ENCODE peak calls at places on chromosomes 2 and 18, in six cellular contexts. K, I, O, N, B and C are unnamed samples.

GRCh38 chr18:46536215-46536874 is 120.7 kb downstream of the LOXHD1 start:
- DNase-seq in K (peak), I (no peak), O (no peak), N (peak), B (no peak), C (no peak)

GRCh38 chr2:23905155-23905554 is 21.8 kb downstream of the ATAD2B start:
- DNase-seq in K (no peak), I (no peak), O (no peak), N (no peak), B (no peak), C (no peak)

GRCh38 chr18:36539674-36540073 is 242.2 kb downstream of the FHOD3 start:
- DNase-seq in K (no peak), I (no peak), O (no peak), N (no peak), B (no peak), C (no peak)

GRCh38 chr2:99514357-99514756 is 24.5 kb upstream of the REV1 start:
- DNase-seq in K (no peak), I (no peak), O (no peak), N (no peak), B (no peak), C (no peak)

GRCh38 chr18:33210575-33211189 is 229.8 kb downstream of the CCDC178 start:
- DNase-seq in K (peak), I (no peak), O (no peak), N (no peak), B (no peak), C (no peak)

GRCh38 chr18:56890632-56891031 is 239.5 kb downstream of the WDR7 start:
- DNase-seq in K (peak), I (no peak), O (no peak), N (no peak), B (no peak), C (no peak)

GRCh38 chr2:96895709-96896651 is 26.1 kb upstream of the SEMA4C start:
- DNase-seq in K (no peak), I (no peak), O (peak), N (no peak), B (no peak), C (no peak)

GRCh38 chr2:167187910-167188595 is 299.8 kb downstream of the XIRP2 start:
- DNase-seq in K (no peak), I (no peak), O (no peak), N (no peak), B (no peak), C (no peak)

GRCh38 chr2:120395686-120396518 is 50.0 kb downstream of the INHBB start:
- DNase-seq in K (peak), I (peak), O (peak), N (no peak), B (no peak), C (peak)

GRCh38 chr18:48412339-48412929 is 3.3 kb upstream of the ZBTB7C start:
- DNase-seq in K (peak), I (no peak), O (no peak), N (no peak), B (no peak), C (no peak)

GRCh38 chr2:157196956-157197355 is 60.5 kb upstream of the GALNT5 start:
- DNase-seq in K (no peak), I (no peak), O (no peak), N (no peak), B (no peak), C (no peak)

GRCh38 chr2:214604861-214605260 is 194.0 kb downstream of the VWC2L start:
- DNase-seq in K (peak), I (no peak), O (no peak), N (no peak), B (no peak), C (no peak)

GRCh38 chr2:190277234-190278112 is 42.2 kb downstream of the HIBCH start:
- DNase-seq in K (peak), I (no peak), O (no peak), N (no peak), B (no peak), C (no peak)

GRCh38 chr2:11658208-11658607 is 11.8 kb downstream of the NTSR2 start:
- DNase-seq in K (no peak), I (no peak), O (no peak), N (no peak), B (no peak), C (no peak)

GRCh38 chr2:238846503-238847431 is 1.1 kb upstream of the TWIST2 start:
- DNase-seq in K (no peak), I (no peak), O (no peak), N (no peak), B (no peak), C (no peak)

GRCh38 chr2:71793965-71794364 is 340.6 kb downstream of the DYSF start:
- DNase-seq in K (no peak), I (no peak), O (no peak), N (no peak), B (peak), C (no peak)

GRCh38 chr2:102826904-102827303 is 65.1 kb downstream of the TMEM182 start:
- DNase-seq in K (no peak), I (peak), O (no peak), N (no peak), B (no peak), C (no peak)

GRCh38 chr18:48408111-48408726 is 964 bp downstream of the ZBTB7C start:
- DNase-seq in K (no peak), I (no peak), O (no peak), N (no peak), B (no peak), C (no peak)

GRCh38 chr2:16105664-16106281 is 165.4 kb downstream of the MYCN start:
- DNase-seq in K (no peak), I (peak), O (no peak), N (no peak), B (no peak), C (no peak)